ENCODE peak calls at places on chromosome 16, in nine cellular contexts. Q is HepG2, H is hepatocyte, Z is A549, G is tibial artery, U is aorta, A is stomach, T is breast epithelium, P is left ventricle myocardium inferior. E is an unnamed sample.

GRCh38 chr16:81275795-81276194 is 37.3 kb downstream of the BCO1 start:
- DNase-seq in Q (no peak), H (peak), Z (no peak), G (no peak), U (no peak), A (peak), T (no peak), P (no peak), E (no peak)

GRCh38 chr16:68764866-68765265 is 27.8 kb downstream of the CDH1 start:
- DNase-seq in Q (no peak), H (no peak), Z (no peak), G (no peak), U (no peak), A (no peak), T (no peak), P (no peak), E (no peak)

GRCh38 chr16:87033541-87034300 is 283.5 kb downstream of the C16orf95 start:
- DNase-seq in Q (no peak), H (no peak), Z (no peak), G (peak), U (no peak), A (no peak), T (no peak), P (peak), E (no peak)

GRCh38 chr16:55277536-55277935 is 46.5 kb upstream of the IRX6 start:
- DNase-seq in Q (no peak), H (no peak), Z (no peak), G (no peak), U (no peak), A (no peak), T (no peak), P (no peak), E (no peak)

GRCh38 chr16:58331024-58331707 is 36.3 kb upstream of the PRSS54 start:
- DNase-seq in Q (no peak), H (peak), Z (no peak), G (no peak), U (no peak), A (no peak), T (no peak), P (no peak), E (no peak)

GRCh38 chr16:74743668-74744299 is 30.8 kb downstream of the FA2H start:
- DNase-seq in Q (peak), H (peak), Z (peak), G (no peak), U (no peak), A (peak), T (peak), P (no peak), E (no peak)

GRCh38 chr16:53678756-53679334 is 24.8 kb downstream of the RPGRIP1L start:
- DNase-seq in Q (no peak), H (no peak), Z (no peak), G (no peak), U (no peak), A (no peak), T (no peak), P (no peak), E (no peak)

GRCh38 chr16:66618588-66618987 is 14.1 kb downstream of the CMTM3 start:
- DNase-seq in Q (no peak), H (no peak), Z (no peak), G (peak), U (peak), A (no peak), T (no peak), P (no peak), E (no peak)

GRCh38 chr16:54145881-54146280 is 140.7 kb downstream of the IRX3 start:
- DNase-seq in Q (no peak), H (no peak), Z (no peak), G (no peak), U (no peak), A (no peak), T (no peak), P (no peak), E (no peak)

GRCh38 chr16:75801307-75801706 is 75.0 kb upstream of the CPHXL start:
- DNase-seq in Q (no peak), H (no peak), Z (no peak), G (no peak), U (no peak), A (no peak), T (no peak), P (no peak), E (no peak)

GRCh38 chr16:70638814-70639792 is 7.3 kb upstream of the IL34 start:
- DNase-seq in Q (peak), H (peak), Z (no peak), G (no peak), U (no peak), A (no peak), T (no peak), P (no peak), E (no peak)

GRCh38 chr16:3086596-3087242 is 12.4 kb downstream of the ZSCAN10 start:
- DNase-seq in Q (peak), H (no peak), Z (no peak), G (no peak), U (no peak), A (no peak), T (no peak), P (no peak), E (no peak)

GRCh38 chr16:15739449-15739848 is 89.4 kb downstream of the NDE1 start:
- DNase-seq in Q (no peak), H (no peak), Z (no peak), G (no peak), U (no peak), A (no peak), T (no peak), P (no peak), E (no peak)

DNA sequence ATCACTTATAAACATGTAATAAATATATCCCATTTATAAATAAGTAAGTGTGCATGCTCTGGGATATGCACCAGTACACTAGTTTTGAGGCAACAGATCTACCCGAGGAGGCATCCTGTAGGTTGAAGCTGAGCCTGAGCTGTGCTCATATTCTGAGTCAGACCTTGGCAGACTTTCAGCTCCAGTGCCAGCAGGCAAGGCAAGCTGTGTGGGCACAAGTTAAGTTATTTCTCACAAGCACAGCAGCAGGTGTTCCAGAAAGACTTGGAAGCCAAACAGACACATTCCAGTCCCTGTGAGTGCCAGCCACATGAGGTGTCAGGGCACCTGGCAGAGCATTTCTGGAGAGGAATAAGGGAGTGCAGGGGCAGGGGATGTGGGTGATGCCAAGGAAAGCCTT is 1.3 kb upstream of the CLEC19A start:
- DNase-seq in Q (no peak), H (no peak), Z (peak), G (no peak), U (peak), A (peak), T (peak), P (no peak), E (no peak)
- H3K27ac ChIP-seq in Q (no peak), H (no peak), Z (peak), G (no peak), U (no peak), A (no peak), T (no peak), P (no peak), E (no peak)

DNA sequence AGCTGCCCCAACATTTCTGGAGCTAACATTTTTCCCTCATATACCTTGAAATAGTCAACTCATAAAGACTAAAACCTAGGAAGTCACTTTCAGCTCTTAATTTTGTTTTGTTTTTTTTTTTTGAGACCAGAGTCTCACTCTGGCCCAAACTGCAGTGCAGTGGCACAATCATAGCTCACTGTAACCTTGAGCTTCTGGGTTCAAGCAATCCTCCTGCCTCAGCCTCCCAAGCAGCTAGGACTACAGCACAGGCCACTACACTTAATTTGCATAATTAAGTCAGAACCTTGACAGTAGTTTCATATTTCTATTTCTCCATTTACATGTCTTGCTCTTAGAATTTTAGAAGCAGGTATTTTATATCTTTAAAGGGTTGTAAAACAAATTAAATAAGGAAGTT is 4.7 kb downstream of the AMFR start:
- DNase-seq in Q (no peak), H (no peak), Z (no peak), G (no peak), U (no peak), A (no peak), T (no peak), P (no peak), E (no peak)
- H3K27ac ChIP-seq in Q (peak), H (no peak), Z (no peak), G (no peak), U (no peak), A (no peak), T (no peak), P (no peak), E (no peak)

GRCh38 chr16:24986512-24987303 is 28.5 kb downstream of the ARHGAP17 start:
- DNase-seq in Q (peak), H (peak), Z (peak), G (no peak), U (no peak), A (no peak), T (no peak), P (peak), E (no peak)

GRCh38 chr16:24980077-24980793 is 34.9 kb downstream of the ARHGAP17 start:
- DNase-seq in Q (no peak), H (no peak), Z (no peak), G (no peak), U (no peak), A (no peak), T (no peak), P (no peak), E (no peak)

GRCh38 chr16:24983521-24983920 is 31.6 kb downstream of the ARHGAP17 start:
- DNase-seq in Q (no peak), H (no peak), Z (no peak), G (no peak), U (no peak), A (no peak), T (no peak), P (no peak), E (no peak)

GRCh38 chr16:24984903-24985675 is 30.1 kb downstream of the ARHGAP17 start:
- DNase-seq in Q (no peak), H (no peak), Z (no peak), G (no peak), U (no peak), A (no peak), T (no peak), P (no peak), E (no peak)

DNA sequence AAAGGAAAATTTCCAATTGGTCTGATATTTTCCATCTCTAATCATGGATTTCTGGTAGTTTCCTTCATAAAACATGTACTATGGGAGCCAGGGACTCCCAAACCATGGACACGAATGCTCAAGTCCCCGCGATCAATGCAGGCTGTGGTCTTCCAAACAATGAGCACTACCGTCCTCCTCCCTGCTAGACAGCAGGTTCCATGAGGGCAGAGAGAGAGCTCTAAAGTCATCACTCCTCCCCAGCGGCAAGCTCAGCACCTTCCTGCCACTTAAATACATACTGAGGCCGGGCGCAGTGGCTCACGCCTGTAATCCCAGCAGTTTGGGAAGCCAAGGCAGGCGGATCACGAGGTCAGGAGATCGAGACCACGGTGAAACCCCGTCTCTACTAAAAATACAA is 31.1 kb downstream of the ARHGAP17 start:
- DNase-seq in Q (no peak), H (no peak), Z (no peak), G (no peak), U (no peak), A (no peak), T (no peak), P (no peak), E (no peak)
- H3K27ac ChIP-seq in Q (no peak), H (no peak), Z (peak), G (peak), U (no peak), A (peak), T (peak), P (peak), E (peak)

GRCh38 chr16:11595908-11596504 is 9.3 kb upstream of the LITAF start:
- DNase-seq in Q (no peak), H (no peak), Z (no peak), G (no peak), U (no peak), A (no peak), T (no peak), P (no peak), E (no peak)
- H3K27ac ChIP-seq in Q (no peak), H (peak), Z (peak), G (no peak), U (no peak), A (no peak), T (peak), P (no peak), E (no peak)

E was measured in substantia nigra.